ENCODE peak calls at places on chromosomes 7 and 10, in four cellular contexts. C is astrocyte, S is endodermal cell, F is tibial nerve. E is an unnamed sample.
A peak's percentile ranks its signal among the peaks of the same experiment; 100 is the strongest.

GRCh38 chr7:84194484-84195260 is at the start of gene SEMA3A:
- DNase-seq in C (peak; percentile 92), S (peak; percentile 79), F (no peak), E (peak; percentile 77)

GRCh38 chr7:27110163-27110976 is 7.9 kb upstream of the HOXA2 start:
- DNase-seq in C (peak; percentile 97), S (peak; percentile 83), F (no peak), E (peak; percentile 94)

GRCh38 chr10:112827951-112828350 is 122.1 kb upstream of the TCF7L2 start:
- DNase-seq in C (no peak), S (no peak), F (no peak), E (peak; percentile 49)

GRCh38 chr10:124344266-124344590 is 74.5 kb downstream of the OAT start:
- DNase-seq in C (no peak), S (peak; percentile 10), F (no peak), E (no peak)

GRCh38 chr10:98331888-98332287 is 63.9 kb upstream of the LOXL4 start:
- DNase-seq in C (no peak), S (peak; percentile 88), F (no peak), E (no peak)

GRCh38 chr10:92124524-92125168 is 166.2 kb downstream of the CPEB3 start:
- DNase-seq in C (peak; percentile 92), S (no peak), F (no peak), E (peak; percentile 83)

GRCh38 chr7:17772581-17773288 is 167.6 kb downstream of the SNX13 start:
- DNase-seq in C (no peak), S (peak; percentile 60), F (no peak), E (no peak)

GRCh38 chr7:137685439-137686164 is 161.2 kb downstream of the DGKI start:
- DNase-seq in C (no peak), S (no peak), F (no peak), E (no peak)

GRCh38 chr10:27369832-27370231 is 129.2 kb upstream of the ACBD5 start:
- DNase-seq in C (no peak), S (no peak), F (no peak), E (peak; percentile 41)

GRCh38 chr10:13371879-13372470 is 23.9 kb upstream of the SEPHS1 start:
- DNase-seq in C (peak; percentile 59), S (peak; percentile 89), F (peak; percentile 39), E (peak; percentile 79)

GRCh38 chr7:44769381-44770209 is 20.9 kb downstream of the ZMIZ2 start:
- DNase-seq in C (peak; percentile 57), S (no peak), F (no peak), E (no peak)

GRCh38 chr7:107480932-107481331 is 11.1 kb downstream of the GPR22 start:
- DNase-seq in C (no peak), S (no peak), F (no peak), E (no peak)

GRCh38 chr7:150463461-150463860 is 13.0 kb downstream of the GIMAP8 start:
- DNase-seq in C (no peak), S (no peak), F (no peak), E (no peak)

GRCh38 chr10:48582970-48583369 is 21.9 kb downstream of the ARHGAP22 start:
- DNase-seq in C (no peak), S (no peak), F (peak; percentile 22), E (no peak)

GRCh38 chr10:70622981-70623844 is 20.7 kb upstream of the PRF1 start:
- DNase-seq in C (peak; percentile 36), S (peak; percentile 54), F (no peak), E (no peak)

GRCh38 chr10:16867556-16867955 is 50.3 kb upstream of the RSU1 start:
- DNase-seq in C (peak; percentile 92), S (no peak), F (no peak), E (peak; percentile 44)

GRCh38 chr7:34211003-34211402 is 305.7 kb downstream of the BMPER start:
- DNase-seq in C (no peak), S (no peak), F (no peak), E (no peak)

GRCh38 chr10:43064331-43065075 is 12.4 kb upstream of the RET start:
- DNase-seq in C (no peak), S (peak; percentile 71), F (no peak), E (no peak)

GRCh38 chr10:46228076-46229071 is 58.4 kb upstream of the ANTXRL start:
- DNase-seq in C (peak; percentile 42), S (peak; percentile 92), F (peak; percentile 56), E (peak; percentile 68)

GRCh38 chr10:113644185-113645120 is 19.4 kb downstream of the NRAP start:
- DNase-seq in C (peak; percentile 82), S (no peak), F (no peak), E (no peak)

GRCh38 chr10:88038268-88038667 is 174.8 kb downstream of the PTEN start:
- DNase-seq in C (peak; percentile 94), S (no peak), F (no peak), E (no peak)

GRCh38 chr10:13536674-13537366 is 8.0 kb upstream of the BEND7 start:
- DNase-seq in C (peak; percentile 18), S (peak; percentile 94), F (no peak), E (peak; percentile 57)

GRCh38 chr10:53690556-53691240 is 918.1 kb upstream of the MBL2 start:
- DNase-seq in C (no peak), S (no peak), F (no peak), E (no peak)

GRCh38 chr7:74290999-74291441 is 1.8 kb downstream of the CLIP2 start:
- DNase-seq in C (no peak), S (peak; percentile 49), F (no peak), E (no peak)

GRCh38 chr7:69761290-69761922 is 163.1 kb downstream of the AUTS2 start:
- DNase-seq in C (no peak), S (no peak), F (no peak), E (no peak)

GRCh38 chr10:31194986-31195385 is 124.0 kb upstream of the ZEB1 start:
- DNase-seq in C (peak; percentile 23), S (no peak), F (no peak), E (no peak)

GRCh38 chr7:109246330-109247077 is 676.8 kb downstream of the DNAJB9 start:
- DNase-seq in C (peak; percentile 38), S (no peak), F (no peak), E (peak; percentile 88)

GRCh38 chr7:108167460-108167859 is 37.3 kb upstream of the LAMB4 start:
- DNase-seq in C (peak; percentile 28), S (no peak), F (no peak), E (no peak)

GRCh38 chr10:23432161-23432560 is 6.7 kb upstream of the OTUD1 start:
- DNase-seq in C (no peak), S (no peak), F (no peak), E (peak; percentile 75)

GRCh38 chr10:63633677-63634487 is 112.7 kb downstream of the REEP3 start:
- DNase-seq in C (peak; percentile 17), S (peak; percentile 61), F (no peak), E (peak; percentile 85)

GRCh38 chr7:73861305-73861704 is 346 bp downstream of the TMEM270 start:
- DNase-seq in C (no peak), S (no peak), F (no peak), E (no peak)

GRCh38 chr7:70710011-70710480 is 421.9 kb upstream of the GALNT17 start:
- DNase-seq in C (peak; percentile 91), S (no peak), F (no peak), E (no peak)

GRCh38 chr7:491958-492713 is 27.5 kb downstream of the PDGFA start:
- DNase-seq in C (no peak), S (no peak), F (no peak), E (no peak)

GRCh38 chr7:152551304-152552036 is 115.7 kb upstream of the KMT2C start:
- DNase-seq in C (no peak), S (no peak), F (no peak), E (no peak)

GRCh38 chr10:72186633-72187330 is 29.0 kb upstream of the ANAPC16 start:
- DNase-seq in C (no peak), S (no peak), F (no peak), E (no peak)

GRCh38 chr10:119654540-119654939 is 3.4 kb downstream of the BAG3 start:
- DNase-seq in C (no peak), S (peak; percentile 64), F (no peak), E (peak; percentile 61)

GRCh38 chr10:119657725-119658124 is 6.5 kb downstream of the BAG3 start:
- DNase-seq in C (no peak), S (no peak), F (no peak), E (peak; percentile 50)

GRCh38 chr10:119653209-119653608 is 2.0 kb downstream of the BAG3 start:
- DNase-seq in C (no peak), S (no peak), F (no peak), E (no peak)

GRCh38 chr10:119656760-119657159 is 5.6 kb downstream of the BAG3 start:
- DNase-seq in C (no peak), S (no peak), F (no peak), E (no peak)

DNA sequence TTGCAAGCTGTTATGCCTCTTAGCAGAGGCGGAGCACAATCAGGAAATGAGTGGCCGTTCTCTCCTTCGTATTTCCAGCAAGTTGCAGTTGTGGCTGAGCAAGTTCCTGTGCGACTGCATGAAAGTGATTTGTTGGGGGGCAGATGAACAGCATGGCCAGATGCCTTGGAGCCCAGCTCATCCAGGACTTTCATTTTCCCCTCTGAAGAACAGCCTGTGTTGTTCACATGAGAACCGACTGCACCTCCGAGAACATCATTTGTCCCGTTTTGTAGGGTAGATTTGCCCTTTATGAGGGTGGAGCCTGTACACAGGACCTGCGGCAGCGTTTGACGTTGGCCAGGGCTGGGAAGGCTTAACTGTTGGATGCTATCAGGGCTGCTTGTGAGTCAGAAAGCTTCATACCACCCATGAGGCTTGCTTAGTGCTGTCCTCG is 4.4 kb downstream of the BAG3 start:
- DNase-seq in C (peak; percentile 83), S (no peak), F (no peak), E (peak; percentile 35)
- H3K4me1 ChIP-seq in C (peaks cover 72% of the 10 kb centered on the region), S (peaks cover 51% of the 10 kb centered on the region), F (peaks cover 4% of the 10 kb centered on the region), E (peaks cover 58% of the 10 kb centered on the region)

DNA sequence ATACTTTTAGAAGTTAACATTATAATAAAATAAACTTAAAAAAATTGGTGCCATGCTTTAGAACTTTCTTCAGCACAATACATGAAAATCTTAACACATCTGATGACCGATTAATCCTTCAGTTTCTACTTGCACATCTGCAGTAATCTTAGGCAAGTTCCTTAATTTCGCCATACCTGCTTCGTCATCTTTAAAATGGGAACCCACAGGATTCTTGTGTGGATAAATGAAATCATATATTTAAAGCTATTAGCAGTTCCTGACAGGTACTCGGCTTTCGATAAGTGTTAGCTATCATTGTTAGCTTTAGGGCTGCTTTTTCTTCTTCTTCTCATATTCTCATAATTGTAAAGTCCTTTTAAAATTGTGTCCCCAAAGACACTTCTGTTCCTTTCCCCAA is 902 bp upstream of the VPS50 start:
- DNase-seq in C (no peak), S (no peak), F (no peak), E (peak; percentile 36)
- H3K27ac ChIP-seq in C (no peak overlapping the region), S (no peak overlapping the region), F (no peak overlapping the region), E (peak overlapping the region; percentile 78)

GRCh38 chr7:80520199-80520598 is 8.3 kb upstream of the GNAT3 start:
- DNase-seq in C (no peak), S (no peak), F (no peak), E (no peak)
- H3K4me1 ChIP-seq in C (no peaks in the 10 kb centered on the region), S (no peaks in the 10 kb centered on the region), F (no peaks in the 10 kb centered on the region), E (no peaks in the 10 kb centered on the region)

DNA sequence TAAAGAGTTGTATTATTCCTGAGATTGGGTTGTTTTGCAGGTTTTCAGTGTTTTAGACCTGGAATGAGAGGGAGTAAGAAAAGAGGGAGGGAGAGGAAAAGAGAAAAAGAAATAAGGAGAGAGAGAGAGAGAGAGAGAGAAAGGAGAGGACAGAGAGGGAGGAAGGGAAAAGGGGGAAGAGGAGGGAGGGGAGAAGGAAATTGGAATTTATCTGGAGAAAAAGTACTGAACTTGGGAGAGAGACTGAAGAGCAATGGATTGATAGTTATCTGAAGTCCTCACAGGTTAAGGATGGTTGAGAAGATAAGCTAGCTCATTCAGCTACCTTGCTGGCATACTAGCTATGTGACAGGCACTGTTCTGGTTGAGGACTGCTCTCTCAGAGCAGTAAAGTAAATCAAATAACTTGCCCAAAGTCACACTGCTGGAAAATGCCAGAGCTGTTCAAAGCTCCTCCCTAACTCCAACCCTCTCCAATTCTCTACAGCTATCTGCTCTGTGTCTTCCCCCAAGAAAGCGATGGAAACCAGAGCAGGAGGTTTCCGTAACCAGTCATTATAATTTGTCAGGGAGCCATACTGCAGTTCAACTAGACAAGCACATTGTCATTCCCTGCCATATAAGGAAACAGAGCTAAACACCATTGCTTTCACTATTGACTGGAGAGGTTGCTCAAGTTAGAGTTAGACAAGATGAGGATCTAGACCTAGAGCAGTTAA is 10.7 kb downstream of the CALD1 start:
- DNase-seq in C (peak; percentile 78), S (peak; percentile 51), F (no peak), E (no peak)
- H3K27ac ChIP-seq in C (peak overlapping the region; percentile 25), S (no peak overlapping the region), F (peak overlapping the region; percentile 77), E (no peak overlapping the region)